ENCODE peak calls at places on chromosomes 6 and 20, in nine cellular contexts. One of them, this sample, is unnamed.

GRCh38 chr6:83378621-83379388 is 52.0 kb downstream of the ME1 start:
- DNase-seq in amygdala: no peak
- DNase-seq in tibial nerve: no peak
- DNase-seq in CD4-positive, alpha-beta T cell: no peak
- DNase-seq in pulmonary artery endothelial cell: no peak
- DNase-seq in kidney glomerular epithelial cell: peak
- DNase-seq in WTC11: no peak
- DNase-seq in left lung: no peak
- DNase-seq in activated CD8-positive, alpha-beta T cell treated with anti-CD3 and anti-CD28 coated beads for 36 hours: no peak
- DNase-seq in this sample: no peak

GRCh38 chr6:108497883-108498282 is 62.8 kb upstream of the FOXO3 start:
- DNase-seq in kidney glomerular epithelial cell: peak
- DNase-seq in activated CD8-positive, alpha-beta T cell treated with anti-CD3 and anti-CD28 coated beads for 36 hours: peak
- DNase-seq in amygdala: no peak
- DNase-seq in left lung: no peak
- DNase-seq in tibial nerve: no peak
- DNase-seq in pulmonary artery endothelial cell: peak
- DNase-seq in WTC11: peak
- DNase-seq in CD4-positive, alpha-beta T cell: no peak
- DNase-seq in this sample: no peak

GRCh38 chr6:106094261-106094963 is 8.3 kb downstream of the PRDM1 start:
- DNase-seq in pulmonary artery endothelial cell: no peak
- DNase-seq in CD4-positive, alpha-beta T cell: no peak
- DNase-seq in amygdala: no peak
- DNase-seq in WTC11: no peak
- DNase-seq in left lung: no peak
- DNase-seq in kidney glomerular epithelial cell: no peak
- DNase-seq in tibial nerve: no peak
- DNase-seq in activated CD8-positive, alpha-beta T cell treated with anti-CD3 and anti-CD28 coated beads for 36 hours: no peak
- DNase-seq in this sample: no peak

GRCh38 chr6:142892254-142893021 is 52.5 kb downstream of the HIVEP2 start:
- DNase-seq in tibial nerve: no peak
- DNase-seq in CD4-positive, alpha-beta T cell: no peak
- DNase-seq in WTC11: no peak
- DNase-seq in pulmonary artery endothelial cell: no peak
- DNase-seq in kidney glomerular epithelial cell: no peak
- DNase-seq in activated CD8-positive, alpha-beta T cell treated with anti-CD3 and anti-CD28 coated beads for 36 hours: no peak
- DNase-seq in amygdala: no peak
- DNase-seq in left lung: no peak
- DNase-seq in this sample: no peak

GRCh38 chr6:131597448-131597847 is 24.4 kb downstream of the ARG1 start:
- DNase-seq in kidney glomerular epithelial cell: peak
- DNase-seq in WTC11: no peak
- DNase-seq in tibial nerve: no peak
- DNase-seq in CD4-positive, alpha-beta T cell: no peak
- DNase-seq in left lung: no peak
- DNase-seq in amygdala: no peak
- DNase-seq in pulmonary artery endothelial cell: no peak
- DNase-seq in activated CD8-positive, alpha-beta T cell treated with anti-CD3 and anti-CD28 coated beads for 36 hours: no peak
- DNase-seq in this sample: no peak

GRCh38 chr20:54980321-54980960 is 505.0 kb downstream of the DOK5 start:
- DNase-seq in kidney glomerular epithelial cell: peak
- DNase-seq in left lung: no peak
- DNase-seq in WTC11: no peak
- DNase-seq in amygdala: no peak
- DNase-seq in pulmonary artery endothelial cell: no peak
- DNase-seq in CD4-positive, alpha-beta T cell: no peak
- DNase-seq in tibial nerve: no peak
- DNase-seq in activated CD8-positive, alpha-beta T cell treated with anti-CD3 and anti-CD28 coated beads for 36 hours: no peak
- DNase-seq in this sample: no peak

GRCh38 chr6:156787569-156788492 is 10.7 kb downstream of the ARID1B start:
- DNase-seq in activated CD8-positive, alpha-beta T cell treated with anti-CD3 and anti-CD28 coated beads for 36 hours: no peak
- DNase-seq in pulmonary artery endothelial cell: no peak
- DNase-seq in WTC11: no peak
- DNase-seq in kidney glomerular epithelial cell: no peak
- DNase-seq in amygdala: no peak
- DNase-seq in CD4-positive, alpha-beta T cell: no peak
- DNase-seq in left lung: no peak
- DNase-seq in tibial nerve: no peak
- DNase-seq in this sample: no peak

GRCh38 chr6:40947876-40948514 is 91.0 kb downstream of the UNC5CL start:
- DNase-seq in amygdala: no peak
- DNase-seq in left lung: no peak
- DNase-seq in activated CD8-positive, alpha-beta T cell treated with anti-CD3 and anti-CD28 coated beads for 36 hours: no peak
- DNase-seq in WTC11: no peak
- DNase-seq in kidney glomerular epithelial cell: peak
- DNase-seq in pulmonary artery endothelial cell: no peak
- DNase-seq in CD4-positive, alpha-beta T cell: no peak
- DNase-seq in tibial nerve: no peak
- DNase-seq in this sample: no peak

GRCh38 chr6:127851197-127851596 is 49.7 kb downstream of the THEMIS start:
- DNase-seq in kidney glomerular epithelial cell: no peak
- DNase-seq in left lung: no peak
- DNase-seq in activated CD8-positive, alpha-beta T cell treated with anti-CD3 and anti-CD28 coated beads for 36 hours: no peak
- DNase-seq in tibial nerve: no peak
- DNase-seq in amygdala: no peak
- DNase-seq in CD4-positive, alpha-beta T cell: no peak
- DNase-seq in pulmonary artery endothelial cell: no peak
- DNase-seq in WTC11: no peak
- DNase-seq in this sample: no peak

GRCh38 chr20:51480507-51481270 is 61.8 kb downstream of the NFATC2 start:
- DNase-seq in CD4-positive, alpha-beta T cell: no peak
- DNase-seq in left lung: no peak
- DNase-seq in WTC11: no peak
- DNase-seq in amygdala: no peak
- DNase-seq in kidney glomerular epithelial cell: no peak
- DNase-seq in pulmonary artery endothelial cell: no peak
- DNase-seq in activated CD8-positive, alpha-beta T cell treated with anti-CD3 and anti-CD28 coated beads for 36 hours: peak
- DNase-seq in tibial nerve: no peak
- DNase-seq in this sample: no peak

GRCh38 chr6:139161169-139161568 is 26.3 kb downstream of the HECA start:
- DNase-seq in CD4-positive, alpha-beta T cell: peak
- DNase-seq in activated CD8-positive, alpha-beta T cell treated with anti-CD3 and anti-CD28 coated beads for 36 hours: peak
- DNase-seq in left lung: no peak
- DNase-seq in amygdala: no peak
- DNase-seq in kidney glomerular epithelial cell: no peak
- DNase-seq in WTC11: no peak
- DNase-seq in tibial nerve: no peak
- DNase-seq in pulmonary artery endothelial cell: no peak
- DNase-seq in this sample: no peak

GRCh38 chr6:56875961-56876360 is 78.9 kb upstream of the BEND6 start:
- DNase-seq in tibial nerve: no peak
- DNase-seq in kidney glomerular epithelial cell: no peak
- DNase-seq in CD4-positive, alpha-beta T cell: no peak
- DNase-seq in pulmonary artery endothelial cell: no peak
- DNase-seq in left lung: no peak
- DNase-seq in WTC11: no peak
- DNase-seq in amygdala: no peak
- DNase-seq in activated CD8-positive, alpha-beta T cell treated with anti-CD3 and anti-CD28 coated beads for 36 hours: no peak
- DNase-seq in this sample: no peak

This sample was measured in CD14-positive monocyte.